ENCODE peak calls at places on chromosomes 4 and X, in seven cellular contexts. Y is endothelial cell of umbilical vein, T is stomach, E is SK-N-SH, N is transverse colon, I is spleen, U is upper lobe of left lung. B is an unnamed sample.

GRCh38 chr4:3254302-3255131 is 5.6 kb downstream of the MSANTD1 start:
- DNase-seq in Y (no peak), T (no peak), E (no peak), N (peak; percentile 5), I (peak; percentile 57), U (peak; percentile 48), B (peak; percentile 41)

GRCh38 chr4:108008721-108009120 is 19.0 kb downstream of the HADH start:
- DNase-seq in Y (no peak), T (no peak), E (no peak), N (no peak), I (no peak), U (no peak), B (no peak)

GRCh38 chrX:30831082-30831481 is 58.0 kb downstream of the TAB3 start:
- DNase-seq in Y (no peak), T (no peak), E (no peak), N (no peak), I (no peak), U (no peak), B (no peak)

GRCh38 chrX:72714471-72714916 is 388 bp upstream of the PHKA1 start:
- DNase-seq in Y (peak; percentile 68), T (peak; percentile 68), E (peak; percentile 66), N (peak; percentile 54), I (peak; percentile 75), U (peak; percentile 61), B (peak; percentile 79)

GRCh38 chr4:103496800-103497199 is 223.0 kb downstream of the TACR3 start:
- DNase-seq in Y (no peak), T (no peak), E (no peak), N (no peak), I (no peak), U (no peak), B (no peak)

GRCh38 chr4:20253799-20254409 is 2.2 kb downstream of the SLIT2 start:
- DNase-seq in Y (peak; percentile 64), T (no peak), E (peak; percentile 67), N (peak; percentile 12), I (peak; percentile 75), U (peak; percentile 79), B (peak; percentile 79)

GRCh38 chr4:168932138-168932537 is 77.9 kb downstream of the CBR4 start:
- DNase-seq in Y (no peak), T (no peak), E (no peak), N (no peak), I (no peak), U (no peak), B (no peak)

GRCh38 chr4:105996845-105997244 is 101.6 kb downstream of the NPNT start:
- DNase-seq in Y (no peak), T (no peak), E (no peak), N (no peak), I (no peak), U (peak; percentile 15), B (no peak)

GRCh38 chr4:53313510-53313909 is 52.4 kb downstream of the SCFD2 start:
- DNase-seq in Y (no peak), T (no peak), E (peak; percentile 19), N (no peak), I (no peak), U (no peak), B (no peak)

GRCh38 chrX:19064175-19064574 is 58.1 kb downstream of the ADGRG2 start:
- DNase-seq in Y (no peak), T (no peak), E (no peak), N (no peak), I (no peak), U (no peak), B (no peak)

GRCh38 chr4:182925298-182925738 is 8.1 kb upstream of the DCTD start:
- DNase-seq in Y (peak; percentile 69), T (peak; percentile 83), E (peak; percentile 79), N (peak; percentile 77), I (peak; percentile 91), U (peak; percentile 50), B (no peak)

GRCh38 chrX:10325606-10326005 is 168.8 kb downstream of the CLCN4 start:
- DNase-seq in Y (peak; percentile 1), T (no peak), E (no peak), N (no peak), I (no peak), U (no peak), B (no peak)

GRCh38 chr4:10161840-10162239 is 45.2 kb upstream of the WDR1 start:
- DNase-seq in Y (no peak), T (no peak), E (no peak), N (no peak), I (no peak), U (no peak), B (no peak)

GRCh38 chr4:3418029-3418762 is 23.6 kb upstream of the HGFAC start:
- DNase-seq in Y (no peak), T (no peak), E (no peak), N (no peak), I (peak; percentile 66), U (peak; percentile 69), B (peak; percentile 52)

GRCh38 chrX:129876734-129877395 is 29.1 kb upstream of the UTP14A start:
- DNase-seq in Y (peak; percentile 48), T (no peak), E (no peak), N (no peak), I (no peak), U (no peak), B (no peak)

GRCh38 chrX:147693511-147693910 is 218.2 kb upstream of the FMR1 start:
- DNase-seq in Y (no peak), T (no peak), E (no peak), N (no peak), I (no peak), U (no peak), B (no peak)

GRCh38 chr4:75639124-75639695 is 8.9 kb upstream of the CDKL2 start:
- DNase-seq in Y (no peak), T (no peak), E (no peak), N (no peak), I (no peak), U (no peak), B (no peak)

GRCh38 chr4:75643651-75644050 is 13.3 kb upstream of the CDKL2 start:
- DNase-seq in Y (no peak), T (no peak), E (no peak), N (no peak), I (no peak), U (no peak), B (no peak)

GRCh38 chr4:75644095-75644494 is 13.8 kb upstream of the CDKL2 start:
- DNase-seq in Y (no peak), T (no peak), E (no peak), N (no peak), I (no peak), U (no peak), B (no peak)
- TF ChIP-seq POLR2AphosphoS5 in Y (no peak), T (no peak), E (no peak), N (no peak), I (no peak), U (no peak), B (no peak)

DNA sequence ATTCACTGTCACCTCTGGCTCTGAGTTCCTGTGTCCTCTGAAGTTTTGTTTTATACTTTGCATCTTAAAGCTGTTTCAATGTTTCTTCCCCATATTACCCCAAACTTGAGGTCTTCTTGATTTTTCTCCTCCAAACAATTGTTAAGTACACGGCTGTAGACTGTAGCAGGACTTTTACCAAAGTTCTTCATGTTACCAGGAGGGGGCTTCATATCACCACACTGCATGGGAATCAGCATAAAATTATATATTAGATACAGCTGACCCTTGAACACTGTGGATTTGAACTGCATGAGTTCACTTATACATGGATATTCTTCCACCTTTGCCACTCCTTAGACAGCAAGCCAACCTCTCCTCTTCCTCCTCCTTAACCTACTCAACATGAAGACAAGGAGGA is 56.6 kb downstream of the SPATA18 start:
- DNase-seq in Y (no peak), T (no peak), E (no peak), N (no peak), I (no peak), U (no peak), B (no peak)
- TF ChIP-seq CTCF in Y (no peak), T (no peak), E (peak; percentile 29), N (no peak), I (no peak), U (no peak), B (no peak)

GRCh38 chrX:14641681-14642655 is 112.6 kb downstream of the GLRA2 start:
- DNase-seq in Y (no peak), T (no peak), E (no peak), N (no peak), I (no peak), U (no peak), B (no peak)
- H3K4me3 ChIP-seq in Y (no peak overlapping the region), T (no peak overlapping the region), E (no peak overlapping the region), N (no peak overlapping the region), I (no peak overlapping the region), U (no peak overlapping the region), B (no peak overlapping the region)

GRCh38 chr4:33149658-33150057 is 2429.5 kb downstream of the PCDH7 start:
- DNase-seq in Y (no peak), T (no peak), E (no peak), N (no peak), I (no peak), U (no peak), B (no peak)

GRCh38 chr4:33150139-33150538 is 2430.0 kb downstream of the PCDH7 start:
- DNase-seq in Y (no peak), T (no peak), E (no peak), N (no peak), I (no peak), U (no peak), B (no peak)
- TF ChIP-seq POLR2AphosphoS5 in Y (no peak), T (no peak), E (no peak), N (no peak), I (no peak), U (no peak), B (no peak)

GRCh38 chrX:8649969-8650368 is 82.0 kb downstream of the ANOS1 start:
- DNase-seq in Y (no peak), T (no peak), E (no peak), N (no peak), I (no peak), U (no peak), B (no peak)

GRCh38 chrX:8647176-8647575 is 84.8 kb downstream of the ANOS1 start:
- DNase-seq in Y (no peak), T (no peak), E (no peak), N (no peak), I (no peak), U (no peak), B (no peak)
- TF ChIP-seq CTCF in Y (no peak), T (no peak), E (no peak), N (no peak), I (no peak), U (no peak), B (no peak)

GRCh38 chrX:54044877-54045328 is 630 bp upstream of the PHF8 start:
- DNase-seq in Y (no peak), T (no peak), E (peak; percentile 6), N (no peak), I (no peak), U (no peak), B (no peak)

GRCh38 chrX:54044126-54044876 is at the start of gene PHF8:
- DNase-seq in Y (peak; percentile 95), T (peak; percentile 96), E (peak; percentile 84), N (peak; percentile 96), I (peak; percentile 98), U (peak; percentile 99), B (peak; percentile 94)

GRCh38 chrX:54043696-54044125 is 562 bp downstream of the PHF8 start:
- DNase-seq in Y (no peak), T (peak; percentile 34), E (peak; percentile 44), N (peak; percentile 49), I (peak; percentile 91), U (peak; percentile 89), B (no peak)

GRCh38 chrX:54043084-54043483 is 1.2 kb downstream of the PHF8 start:
- DNase-seq in Y (no peak), T (no peak), E (no peak), N (no peak), I (no peak), U (no peak), B (no peak)

GRCh38 chrX:54045563-54046228 is 1.4 kb upstream of the PHF8 start:
- DNase-seq in Y (no peak), T (no peak), E (no peak), N (no peak), I (no peak), U (no peak), B (no peak)
- H3K4me3 ChIP-seq in Y (no peak overlapping the region), T (peak overlapping the region; percentile 20), E (no peak overlapping the region), N (no peak overlapping the region), I (no peak overlapping the region), U (no peak overlapping the region), B (no peak overlapping the region)

B was measured in suprapubic skin.